ENCODE peak calls at places on chromosomes 13 and 19, in four cellular contexts. W, A, D and V are unnamed samples. For H3K9me3, the result is how much of the 10 kb centered on the place peaks cover.

GRCh38 chr13:31998131-31998530 is 33.4 kb upstream of the FRY start:
- DNase-seq in W (no peak), A (no peak), D (peak), V (no peak)

GRCh38 chr13:38530492-38530891 is 156.4 kb upstream of the FREM2 start:
- DNase-seq in W (no peak), A (no peak), D (peak), V (no peak)

GRCh38 chr19:32576790-32577189 is 4.2 kb upstream of the PDCD5 start:
- DNase-seq in W (no peak), A (no peak), D (no peak), V (no peak)

GRCh38 chr19:32104465-32105235 is 240.8 kb upstream of the ZNF507 start:
- DNase-seq in W (no peak), A (no peak), D (no peak), V (no peak)

GRCh38 chr19:4371209-4371897 is 28.0 kb downstream of the MPND start:
- DNase-seq in W (peak), A (no peak), D (peak), V (no peak)

GRCh38 chr13:67075239-67075638 is 154.9 kb downstream of the PCDH9 start:
- DNase-seq in W (no peak), A (no peak), D (peak), V (no peak)

GRCh38 chr13:114129649-114130062 is 2.8 kb downstream of the RASA3 start:
- DNase-seq in W (no peak), A (no peak), D (no peak), V (no peak)

GRCh38 chr19:15820646-15821045 is 5.2 kb upstream of the OR10H1 start:
- DNase-seq in W (no peak), A (no peak), D (no peak), V (no peak)

GRCh38 chr19:42254083-42254849 is 662 bp downstream of the ERF start:
- DNase-seq in W (peak), A (no peak), D (peak), V (no peak)

GRCh38 chr13:43767351-43767901 is 19.3 kb downstream of the ENOX1 start:
- DNase-seq in W (no peak), A (no peak), D (no peak), V (no peak)

GRCh38 chr19:3849092-3849491 is 19.7 kb downstream of the ZFR2 start:
- DNase-seq in W (no peak), A (no peak), D (no peak), V (no peak)

GRCh38 chr19:41029524-41030432 is 38.7 kb downstream of the CYP2B6 start:
- DNase-seq in W (no peak), A (no peak), D (no peak), V (no peak)

GRCh38 chr13:113759525-113760137 is 605 bp downstream of the TMEM255B start:
- DNase-seq in W (no peak), A (no peak), D (peak), V (no peak)

GRCh38 chr19:49216076-49216475 is 58.5 kb downstream of the TRPM4 start:
- DNase-seq in W (no peak), A (no peak), D (peak), V (no peak)

GRCh38 chr13:40613192-40613818 is 53.1 kb downstream of the FOXO1 start:
- DNase-seq in W (peak), A (no peak), D (no peak), V (no peak)

GRCh38 chr13:102721800-102722231 is 27.0 kb upstream of the METTL21C start:
- DNase-seq in W (no peak), A (no peak), D (no peak), V (no peak)

GRCh38 chr13:109275848-109276247 is 510.5 kb downstream of the IRS2 start:
- DNase-seq in W (no peak), A (no peak), D (no peak), V (no peak)

GRCh38 chr19:31355330-31356289 is 6.4 kb upstream of the TSHZ3 start:
- DNase-seq in W (no peak), A (no peak), D (no peak), V (no peak)

GRCh38 chr13:27120811-27121210 is 50.8 kb downstream of the USP12 start:
- DNase-seq in W (no peak), A (no peak), D (no peak), V (no peak)

DNA sequence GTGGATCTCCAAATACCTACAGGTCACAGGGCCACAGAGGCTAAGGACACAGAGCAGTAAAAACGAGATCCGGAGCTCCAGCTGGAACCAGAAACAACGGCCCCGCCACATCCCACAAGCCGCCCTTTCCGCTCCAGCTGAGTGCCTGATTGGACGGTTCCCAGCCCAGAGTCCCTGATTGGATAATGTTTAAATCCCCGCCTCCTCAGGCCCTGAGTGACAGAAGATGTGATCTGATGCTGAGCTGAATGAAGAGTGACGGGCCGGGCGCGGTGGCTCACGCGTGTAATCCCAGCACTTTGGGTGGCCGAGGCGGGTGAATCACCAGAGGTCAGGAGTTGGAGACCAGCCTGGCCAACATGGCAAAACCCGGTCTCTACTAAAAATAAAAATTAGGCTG is at the start of gene ZNF99:
- DNase-seq in W (peak), A (no peak), D (no peak), V (peak)
- H3K9me3 ChIP-seq in W (under half), A (under half), D (under half), V (under half)

DNA sequence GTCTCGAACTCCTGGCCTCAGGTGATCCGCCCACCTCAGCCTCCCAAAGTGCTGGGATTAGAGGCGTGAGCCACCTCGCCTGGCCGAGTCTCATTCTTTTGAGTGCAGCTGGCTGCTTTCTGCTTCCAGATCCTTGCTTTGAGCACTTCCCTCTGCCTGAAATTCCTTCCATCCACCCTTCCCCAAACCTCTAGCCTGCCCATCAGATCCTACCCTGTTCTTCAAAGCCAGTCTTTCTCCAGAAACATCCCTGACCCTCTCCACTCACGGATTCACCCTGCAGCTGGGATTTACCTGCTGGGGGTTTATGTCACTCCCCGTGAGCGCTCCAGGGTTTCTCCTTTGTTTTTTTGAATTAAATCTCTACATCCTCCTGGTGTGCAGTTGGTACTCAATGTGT is 13.1 kb upstream of the NPAS1 start:
- DNase-seq in W (no peak), A (no peak), D (no peak), V (no peak)
- H3K4me3 ChIP-seq in W (no peak), A (no peak), D (no peak), V (no peak)

DNA sequence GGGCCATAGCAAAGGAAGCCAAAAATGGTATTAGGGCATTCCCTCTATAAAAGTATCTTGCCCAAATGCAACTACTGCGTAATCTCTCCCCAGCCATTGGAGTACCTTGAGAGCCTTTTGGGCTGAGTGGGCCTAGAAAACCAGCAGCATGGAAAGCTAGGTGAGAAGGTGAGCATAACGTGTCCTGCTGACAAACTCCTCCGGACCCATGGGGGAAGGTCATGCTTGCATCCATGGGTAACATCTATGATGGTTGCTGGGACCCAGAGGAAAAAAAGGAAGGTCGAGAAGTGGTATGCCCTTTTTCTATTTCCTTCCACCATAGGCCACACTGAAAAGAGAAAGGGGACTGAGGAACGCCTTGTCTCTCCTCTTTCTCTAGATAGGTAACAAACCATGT is 57.4 kb downstream of the ZNF728 start:
- DNase-seq in W (no peak), A (no peak), D (peak), V (no peak)
- H3K9me3 ChIP-seq in W (under half), A (under half), D (half or more), V (under half)

GRCh38 chr19:13503570-13504235 is 2.6 kb downstream of the CACNA1A start:
- DNase-seq in W (no peak), A (no peak), D (no peak), V (no peak)

GRCh38 chr19:13505164-13505695 is 1.0 kb downstream of the CACNA1A start:
- DNase-seq in W (no peak), A (no peak), D (no peak), V (no peak)

GRCh38 chr19:13506550-13506878 is 235 bp upstream of the CACNA1A start:
- DNase-seq in W (no peak), A (peak), D (peak), V (no peak)

GRCh38 chr19:13505761-13506549 is at the start of gene CACNA1A:
- DNase-seq in W (no peak), A (no peak), D (peak), V (no peak)

DNA sequence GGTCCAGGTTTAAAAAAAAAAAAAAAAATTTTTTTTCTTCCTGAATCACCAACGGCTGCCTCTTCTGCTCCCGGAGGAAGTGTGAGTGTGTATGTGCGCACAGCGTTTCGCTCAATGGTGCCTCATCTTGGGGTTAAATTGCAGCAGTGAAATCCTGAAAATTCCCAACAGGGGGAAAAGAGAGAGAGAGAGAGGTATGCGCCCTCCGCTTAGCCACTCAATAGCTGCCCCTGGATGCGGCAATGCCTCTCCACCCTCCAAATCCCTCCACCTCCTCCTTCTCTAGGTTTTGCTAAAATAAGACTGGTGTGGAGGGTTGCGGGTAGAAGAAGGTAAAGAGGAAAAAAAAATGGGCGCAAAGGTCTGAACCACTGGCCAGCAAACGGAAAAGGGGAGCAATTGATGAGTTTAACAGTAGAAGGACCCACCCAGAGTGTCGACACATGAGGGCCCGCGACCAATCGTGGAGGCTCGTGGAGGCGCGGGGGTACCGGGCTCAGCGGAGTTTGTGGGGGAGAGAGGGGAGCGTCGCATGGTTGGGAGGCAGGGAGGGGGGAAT is 853 bp upstream of the CACNA1A start:
- DNase-seq in W (no peak), A (no peak), D (peak), V (no peak)
- H3K4me3 ChIP-seq in W (no peak), A (peak), D (peak), V (no peak)

GRCh38 chr19:27792576-27793127 is 1420.3 kb downstream of the UQCRFS1 start:
- DNase-seq in W (no peak), A (no peak), D (no peak), V (no peak)

GRCh38 chr19:27795369-27795768 is 1417.6 kb downstream of the UQCRFS1 start:
- DNase-seq in W (no peak), A (no peak), D (no peak), V (no peak)

GRCh38 chr19:27793644-27794443 is 1419.1 kb downstream of the UQCRFS1 start:
- DNase-seq in W (peak), A (peak), D (peak), V (peak)

GRCh38 chr19:27794444-27795042 is 1418.4 kb downstream of the UQCRFS1 start:
- DNase-seq in W (peak), A (no peak), D (peak), V (no peak)

GRCh38 chr19:27793128-27793643 is 1419.8 kb downstream of the UQCRFS1 start:
- DNase-seq in W (peak), A (peak), D (peak), V (peak)
- H3K9me3 ChIP-seq in W (under half), A (under half), D (under half), V (under half)

GRCh38 chr19:1907563-1908363 is 2.6 kb downstream of the ADAT3 start:
- DNase-seq in W (peak), A (no peak), D (no peak), V (no peak)
- H3K4me3 ChIP-seq in W (no peak), A (no peak), D (no peak), V (no peak)

DNA sequence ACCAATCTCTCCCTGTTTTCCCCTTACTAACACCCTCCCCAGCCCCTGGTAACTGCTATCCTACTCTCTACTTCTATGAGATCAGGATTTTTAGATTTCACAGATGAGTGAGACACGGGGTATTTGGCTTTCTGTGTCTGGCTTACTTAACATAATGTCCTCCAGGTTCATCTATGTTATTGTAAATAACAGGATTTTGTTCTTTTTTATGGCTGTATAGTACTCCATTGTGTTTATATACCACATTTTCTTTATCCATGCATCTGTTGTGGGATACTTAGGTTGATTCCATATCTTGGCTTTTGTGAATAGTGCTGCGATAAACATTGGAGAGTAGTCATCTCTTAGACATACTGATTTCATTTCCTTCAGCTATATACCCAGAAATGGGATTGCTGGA is 28.5 kb upstream of the ATP11A start:
- DNase-seq in W (no peak), A (no peak), D (no peak), V (no peak)
- H3K9me3 ChIP-seq in W (under half), A (under half), D (under half), V (under half)

DNA sequence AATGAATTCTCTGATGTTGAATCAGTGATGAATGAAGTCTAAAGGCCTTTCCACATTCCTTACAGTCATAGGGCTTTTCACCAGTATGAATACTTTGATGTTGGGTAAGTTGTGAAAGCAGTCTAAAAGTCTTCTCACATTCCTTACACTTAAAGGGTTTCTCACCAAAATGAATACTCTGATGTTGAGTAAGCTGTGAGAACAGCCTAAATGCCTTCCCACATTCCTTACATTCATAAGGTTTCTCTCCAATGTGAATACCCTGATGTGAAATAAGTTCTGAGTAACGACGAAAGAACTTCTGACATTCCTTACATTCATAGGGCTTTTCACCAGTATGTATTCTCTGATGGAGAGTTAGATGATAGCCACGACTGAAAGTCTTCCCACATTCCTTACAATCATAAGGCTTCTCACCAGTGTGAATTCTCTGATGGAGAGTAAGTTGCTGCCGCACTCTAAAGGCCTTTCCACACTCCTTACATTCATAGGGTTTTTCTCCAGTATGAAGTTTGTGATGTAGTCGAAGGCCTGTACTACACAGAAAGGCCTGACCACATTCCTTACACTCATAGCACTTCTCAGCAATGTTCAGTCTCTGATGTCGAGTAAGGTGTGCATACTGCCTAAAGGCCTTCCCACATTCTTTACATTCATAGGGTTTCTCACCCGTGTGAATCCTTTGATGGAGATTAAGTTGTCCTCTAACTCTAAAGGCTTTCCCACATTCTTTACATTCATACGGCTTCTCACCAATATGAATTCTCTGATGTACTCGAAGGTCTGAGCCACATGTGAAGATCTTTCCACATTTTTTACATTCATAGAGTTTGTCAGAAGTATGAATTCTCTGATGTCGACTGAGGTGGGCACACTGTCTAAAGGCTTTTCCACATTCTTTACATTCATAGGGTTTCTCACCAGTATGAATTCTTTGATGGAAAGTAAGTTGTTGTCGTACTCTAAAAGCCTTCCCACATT is 19.9 kb downstream of the ZFP30 start:
- DNase-seq in W (no peak), A (no peak), D (no peak), V (no peak)
- H3K4me3 ChIP-seq in W (no peak), A (no peak), D (peak), V (peak)

GRCh38 chr19:30307191-30307974 is 64.8 kb upstream of the ZNF536 start:
- DNase-seq in W (no peak), A (no peak), D (no peak), V (no peak)

GRCh38 chr19:30303131-30303654 is 69.0 kb upstream of the ZNF536 start:
- DNase-seq in W (no peak), A (no peak), D (no peak), V (no peak)

GRCh38 chr19:30302076-30302475 is 70.1 kb upstream of the ZNF536 start:
- DNase-seq in W (no peak), A (no peak), D (no peak), V (no peak)

GRCh38 chr19:30304540-30304939 is 67.6 kb upstream of the ZNF536 start:
- DNase-seq in W (no peak), A (no peak), D (no peak), V (no peak)

DNA sequence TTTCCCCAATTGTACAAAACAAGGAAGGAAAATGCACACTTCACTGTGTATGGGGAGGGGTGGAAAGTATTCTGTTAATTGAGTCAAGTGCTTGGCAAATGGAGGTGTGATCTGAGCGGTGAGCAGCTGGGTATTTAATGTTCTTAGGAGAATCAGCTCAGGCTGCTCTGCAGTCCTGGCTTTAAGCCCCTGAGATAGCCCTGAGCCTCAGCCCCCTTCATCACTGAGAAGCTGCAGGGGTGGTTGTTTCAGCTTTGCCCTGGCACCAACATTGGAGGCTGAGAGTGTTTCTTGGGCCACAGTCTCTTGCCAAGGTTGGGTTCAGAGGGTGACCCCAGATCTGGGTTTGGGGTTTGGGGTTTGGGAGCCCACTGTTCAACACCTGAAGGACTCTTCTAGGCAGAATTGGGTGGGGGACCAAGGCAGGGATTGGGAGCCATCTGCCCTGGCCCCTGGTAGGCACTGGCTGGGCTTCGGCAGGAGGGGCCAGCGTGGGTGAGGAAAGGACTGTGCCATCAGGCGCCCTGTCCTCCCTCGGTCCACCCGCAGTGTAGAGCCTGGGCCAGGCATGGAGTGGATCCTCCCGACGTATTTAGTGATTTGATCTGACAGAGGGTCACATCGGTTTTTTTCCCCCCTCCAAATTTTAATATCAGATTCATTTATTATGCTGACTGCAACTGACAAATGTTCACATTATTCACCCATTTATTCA is 66.7 kb upstream of the ZNF536 start:
- DNase-seq in W (no peak), A (no peak), D (no peak), V (no peak)
- H3K9me3 ChIP-seq in W (under half), A (half or more), D (under half), V (under half)

GRCh38 chr19:16893686-16893990 is 4.8 kb downstream of the F2RL3 start:
- DNase-seq in W (no peak), A (no peak), D (no peak), V (no peak)
- H3K4me3 ChIP-seq in W (no peak), A (no peak), D (no peak), V (no peak)